ENCODE peak calls at places on chromosome 11, in six cellular contexts. E is neuronal stem cell, W is cardiac fibroblast, Y is NCI-H1092, V is OCI-LY7, M is endothelial cell. O is an unnamed sample.

GRCh38 chr11:16013649-16014275 is 342.6 kb downstream of the SOX6 start:
- DNase-seq in E (no peak), W (no peak), Y (no peak), V (no peak), M (no peak), O (no peak)

GRCh38 chr11:115334932-115335788 is 169.1 kb downstream of the CADM1 start:
- DNase-seq in E (peak), W (peak), Y (peak), V (peak), M (no peak), O (peak)

GRCh38 chr11:77710358-77710757 is 72.8 kb upstream of the CLNS1A start:
- DNase-seq in E (no peak), W (no peak), Y (no peak), V (no peak), M (no peak), O (no peak)

GRCh38 chr11:134176284-134176683 is 47.5 kb downstream of the NCAPD3 start:
- DNase-seq in E (no peak), W (peak), Y (no peak), V (no peak), M (no peak), O (no peak)

GRCh38 chr11:109756951-109757350 is 335.0 kb downstream of the C11orf87 start:
- DNase-seq in E (no peak), W (no peak), Y (no peak), V (no peak), M (no peak), O (no peak)

GRCh38 chr11:134987828-134988227 is 575.8 kb upstream of the B3GAT1 start:
- DNase-seq in E (no peak), W (no peak), Y (no peak), V (no peak), M (no peak), O (no peak)

GRCh38 chr11:47889714-47890441 is 41.7 kb upstream of the NUP160 start:
- DNase-seq in E (no peak), W (no peak), Y (no peak), V (no peak), M (no peak), O (no peak)

GRCh38 chr11:45852712-45853101 is 5.4 kb downstream of the CRY2 start:
- DNase-seq in E (no peak), W (peak), Y (no peak), V (peak), M (no peak), O (no peak)

GRCh38 chr11:64036081-64037026 is 623 bp downstream of the FLRT1 start:
- DNase-seq in E (no peak), W (peak), Y (no peak), V (no peak), M (no peak), O (peak)

GRCh38 chr11:102390667-102391449 is 43.8 kb downstream of the BIRC2 start:
- DNase-seq in E (peak), W (peak), Y (peak), V (peak), M (peak), O (peak)

GRCh38 chr11:133491680-133492383 is 40.5 kb downstream of the OPCML start:
- DNase-seq in E (no peak), W (no peak), Y (no peak), V (no peak), M (no peak), O (no peak)

GRCh38 chr11:68932933-68933577 is 29.4 kb downstream of the IGHMBP2 start:
- DNase-seq in E (no peak), W (no peak), Y (no peak), V (no peak), M (no peak), O (no peak)

GRCh38 chr11:86291466-86292262 is 10.4 kb upstream of the HIKESHI start:
- DNase-seq in E (peak), W (peak), Y (peak), V (peak), M (peak), O (peak)

GRCh38 chr11:86990079-86990478 is 34.9 kb upstream of the FZD4 start:
- DNase-seq in E (no peak), W (no peak), Y (no peak), V (no peak), M (no peak), O (peak)

GRCh38 chr11:130180491-130180890 is 20.9 kb downstream of the ST14 start:
- DNase-seq in E (no peak), W (peak), Y (no peak), V (peak), M (no peak), O (no peak)

GRCh38 chr11:116598556-116598955 is 174.2 kb downstream of the BUD13 start:
- DNase-seq in E (no peak), W (no peak), Y (no peak), V (no peak), M (no peak), O (no peak)

GRCh38 chr11:47981667-47982404 is 1.5 kb downstream of the PTPRJ start:
- DNase-seq in E (no peak), W (no peak), Y (no peak), V (peak), M (no peak), O (no peak)

GRCh38 chr11:46248270-46249102 is 29.0 kb upstream of the CREB3L1 start:
- DNase-seq in E (no peak), W (peak), Y (no peak), V (no peak), M (no peak), O (peak)

GRCh38 chr11:130677486-130678153 is 229.2 kb downstream of the ADAMTS15 start:
- DNase-seq in E (no peak), W (peak), Y (no peak), V (no peak), M (no peak), O (peak)